ENCODE peak calls at places on chromosome 18, in five cellular contexts. J is choroid plexus epithelial cell, Y is NCI-H1417 treated with DMSO at 0.1 percent for 48 hours, I is hippocampal formation, D is NCI-H1694 treated with DMSO at 0.1 percent for 48 hours. A is an unnamed sample.

GRCh38 chr18:49137585-49137984 is 186.8 kb upstream of the SMAD7 start:
- DNase-seq in Y (no peak), I (no peak), J (no peak), D (no peak), A (no peak)

GRCh38 chr18:70380915-70381896 is 92.4 kb downstream of the SOCS6 start:
- DNase-seq in D (no peak), J (no peak), I (peak), Y (peak), A (no peak)

GRCh38 chr18:51621103-51621969 is 423.9 kb upstream of the MEX3C start:
- DNase-seq in J (peak), Y (peak), D (peak), I (peak), A (peak)

GRCh38 chr18:44821924-44822323 is 141.2 kb downstream of the SETBP1 start:
- DNase-seq in D (no peak), I (no peak), J (no peak), Y (no peak), A (no peak)

GRCh38 chr18:79540161-79540913 is 139.3 kb upstream of the CTDP1 start:
- DNase-seq in I (peak), Y (no peak), D (no peak), J (no peak), A (no peak)

GRCh38 chr18:12435867-12436266 is 28.1 kb downstream of the PRELID3A start:
- DNase-seq in J (no peak), I (no peak), D (no peak), Y (no peak), A (no peak)

GRCh38 chr18:12652861-12653401 is 5.0 kb downstream of the SPIRE1 start:
- DNase-seq in D (no peak), I (peak), J (peak), Y (no peak), A (no peak)

GRCh38 chr18:950882-951539 is 46.3 kb downstream of the ADCYAP1 start:
- DNase-seq in J (no peak), D (no peak), I (no peak), Y (no peak), A (no peak)

GRCh38 chr18:58402247-58402646 is 226.6 kb downstream of the ALPK2 start:
- DNase-seq in J (peak), Y (peak), D (peak), I (no peak), A (no peak)

GRCh38 chr18:59961086-59961485 is 61.3 kb downstream of the PMAIP1 start:
- DNase-seq in Y (peak), J (no peak), D (no peak), I (no peak), A (peak)

GRCh38 chr18:21960189-21960588 is 209.2 kb upstream of the GATA6 start:
- DNase-seq in Y (no peak), D (no peak), I (no peak), J (peak), A (no peak)

GRCh38 chr18:57087985-57088384 is 58.9 kb upstream of the BOD1L2 start:
- DNase-seq in D (no peak), I (no peak), Y (no peak), J (no peak), A (no peak)

GRCh38 chr18:60279394-60279793 is 93.2 kb downstream of the MC4R start:
- DNase-seq in Y (no peak), J (no peak), D (no peak), I (no peak), A (no peak)

GRCh38 chr18:44826418-44827259 is 146.0 kb downstream of the SETBP1 start:
- DNase-seq in Y (peak), I (peak), J (peak), D (peak), A (no peak)

GRCh38 chr18:27377251-27377650 is 192.1 kb upstream of the CHST9 start:
- DNase-seq in D (no peak), Y (no peak), I (no peak), J (peak), A (no peak)

GRCh38 chr18:42261731-42262130 is 306.7 kb downstream of the PIK3C3 start:
- DNase-seq in D (no peak), I (no peak), Y (no peak), J (no peak), A (no peak)

GRCh38 chr18:3097082-3097481 is 84.1 kb upstream of the LPIN2 start:
- DNase-seq in J (no peak), D (no peak), I (no peak), Y (no peak), A (no peak)

GRCh38 chr18:57052173-57052572 is 94.7 kb upstream of the BOD1L2 start:
- DNase-seq in I (no peak), Y (no peak), J (no peak), D (no peak), A (no peak)

GRCh38 chr18:23885750-23886149 is 128.8 kb upstream of the TTC39C start:
- DNase-seq in J (no peak), D (no peak), Y (no peak), I (no peak), A (no peak)

GRCh38 chr18:25409971-25410370 is 58.0 kb upstream of the ZNF521 start:
- DNase-seq in D (no peak), I (no peak), J (no peak), Y (no peak), A (no peak)

GRCh38 chr18:26480897-26481795 is 67.2 kb downstream of the KCTD1 start:
- DNase-seq in I (no peak), D (no peak), J (peak), Y (no peak), A (no peak)

GRCh38 chr18:22102948-22103663 is 66.3 kb upstream of the GATA6 start:
- DNase-seq in Y (no peak), J (peak), D (no peak), I (no peak), A (no peak)

GRCh38 chr18:13320133-13320532 is 101.6 kb downstream of the LDLRAD4 start:
- DNase-seq in J (peak), Y (no peak), D (no peak), I (no peak), A (no peak)

GRCh38 chr18:42274488-42275137 is 319.6 kb downstream of the PIK3C3 start:
- DNase-seq in I (no peak), Y (no peak), D (peak), J (peak), A (no peak)

GRCh38 chr18:25713104-25713503 is 361.1 kb upstream of the ZNF521 start:
- DNase-seq in D (no peak), Y (no peak), J (no peak), I (no peak), A (no peak)

GRCh38 chr18:3799515-3799914 is 349.5 kb downstream of the TGIF1 start:
- DNase-seq in J (peak), I (no peak), Y (no peak), D (no peak), A (no peak)

GRCh38 chr18:42446195-42446594 is 491.2 kb downstream of the PIK3C3 start:
- DNase-seq in D (no peak), Y (no peak), I (no peak), J (peak), A (no peak)

GRCh38 chr18:26456070-26456491 is 92.3 kb downstream of the KCTD1 start:
- DNase-seq in I (no peak), J (peak), Y (no peak), D (no peak), A (no peak)

GRCh38 chr18:3213231-3214059 is 6.3 kb downstream of the MYOM1 start:
- DNase-seq in J (peak), I (no peak), Y (no peak), D (no peak), A (no peak)

GRCh38 chr18:58805482-58806187 is 59.0 kb upstream of the ZNF532 start:
- DNase-seq in Y (peak), J (no peak), I (no peak), D (no peak), A (no peak)